ENCODE peak calls at places on chromosomes 12 and 14, in nine cellular contexts. One of them, this sample, is unnamed.

GRCh38 chr14:94036328-94037167 is 10.4 kb downstream of the OTUB2 start:
- DNase-seq in hypothalamus: no peak
- DNase-seq in activated T-cell treated with anti-CD3 and anti-CD28 coated beads for 24 hours: peak
- DNase-seq in neural crest cell: peak
- DNase-seq in aorta: peak
- DNase-seq in esophagus squamous epithelium: no peak
- DNase-seq in astrocyte: peak
- DNase-seq in activated T-helper 1 cell treated with anti-CD3 and anti-CD28 coated beads, Interleukin-12 subunit alpha, Interleukin-12 subunit beta, Interleukin-2, Interleukin-4 antibody, amounts not matched to agents 30 ng/mL and 10 ng/mL and 1 ng/mL, durations not matched to agents 14 hours and 24 hours and 36 hours: peak
- DNase-seq in activated CD8-positive, alpha-beta memory T cell treated with anti-CD3 and anti-CD28 coated beads for 48 hours: peak
- DNase-seq in this sample: peak

GRCh38 chr14:60085085-60085484 is 6.6 kb upstream of the PCNX4 start:
- DNase-seq in hypothalamus: no peak
- DNase-seq in activated T-cell treated with anti-CD3 and anti-CD28 coated beads for 24 hours: no peak
- DNase-seq in neural crest cell: no peak
- DNase-seq in aorta: no peak
- DNase-seq in esophagus squamous epithelium: no peak
- DNase-seq in astrocyte: no peak
- DNase-seq in activated T-helper 1 cell treated with anti-CD3 and anti-CD28 coated beads, Interleukin-12 subunit alpha, Interleukin-12 subunit beta, Interleukin-2, Interleukin-4 antibody, amounts not matched to agents 30 ng/mL and 10 ng/mL and 1 ng/mL, durations not matched to agents 14 hours and 24 hours and 36 hours: no peak
- DNase-seq in activated CD8-positive, alpha-beta memory T cell treated with anti-CD3 and anti-CD28 coated beads for 48 hours: no peak
- DNase-seq in this sample: no peak

GRCh38 chr12:111444706-111445310 is 39.1 kb downstream of the SH2B3 start:
- DNase-seq in hypothalamus: no peak
- DNase-seq in activated T-cell treated with anti-CD3 and anti-CD28 coated beads for 24 hours: peak
- DNase-seq in neural crest cell: no peak
- DNase-seq in aorta: peak
- DNase-seq in esophagus squamous epithelium: peak
- DNase-seq in astrocyte: no peak
- DNase-seq in activated T-helper 1 cell treated with anti-CD3 and anti-CD28 coated beads, Interleukin-12 subunit alpha, Interleukin-12 subunit beta, Interleukin-2, Interleukin-4 antibody, amounts not matched to agents 30 ng/mL and 10 ng/mL and 1 ng/mL, durations not matched to agents 14 hours and 24 hours and 36 hours: peak
- DNase-seq in activated CD8-positive, alpha-beta memory T cell treated with anti-CD3 and anti-CD28 coated beads for 48 hours: no peak
- DNase-seq in this sample: peak

GRCh38 chr12:989751-990278 is 1.2 kb upstream of the ERC1 start:
- DNase-seq in hypothalamus: no peak
- DNase-seq in activated T-cell treated with anti-CD3 and anti-CD28 coated beads for 24 hours: no peak
- DNase-seq in neural crest cell: no peak
- DNase-seq in aorta: no peak
- DNase-seq in esophagus squamous epithelium: no peak
- DNase-seq in astrocyte: peak
- DNase-seq in activated T-helper 1 cell treated with anti-CD3 and anti-CD28 coated beads, Interleukin-12 subunit alpha, Interleukin-12 subunit beta, Interleukin-2, Interleukin-4 antibody, amounts not matched to agents 30 ng/mL and 10 ng/mL and 1 ng/mL, durations not matched to agents 14 hours and 24 hours and 36 hours: no peak
- DNase-seq in activated CD8-positive, alpha-beta memory T cell treated with anti-CD3 and anti-CD28 coated beads for 48 hours: no peak
- DNase-seq in this sample: no peak

GRCh38 chr12:77433799-77434198 is 368.4 kb upstream of the E2F7 start:
- DNase-seq in hypothalamus: no peak
- DNase-seq in activated T-cell treated with anti-CD3 and anti-CD28 coated beads for 24 hours: no peak
- DNase-seq in neural crest cell: no peak
- DNase-seq in aorta: no peak
- DNase-seq in esophagus squamous epithelium: no peak
- DNase-seq in astrocyte: peak
- DNase-seq in activated T-helper 1 cell treated with anti-CD3 and anti-CD28 coated beads, Interleukin-12 subunit alpha, Interleukin-12 subunit beta, Interleukin-2, Interleukin-4 antibody, amounts not matched to agents 30 ng/mL and 10 ng/mL and 1 ng/mL, durations not matched to agents 14 hours and 24 hours and 36 hours: no peak
- DNase-seq in activated CD8-positive, alpha-beta memory T cell treated with anti-CD3 and anti-CD28 coated beads for 48 hours: no peak
- DNase-seq in this sample: no peak

GRCh38 chr12:116236986-116237385 is 40.5 kb downstream of the MED13L start:
- DNase-seq in hypothalamus: no peak
- DNase-seq in activated T-cell treated with anti-CD3 and anti-CD28 coated beads for 24 hours: no peak
- DNase-seq in neural crest cell: no peak
- DNase-seq in aorta: no peak
- DNase-seq in esophagus squamous epithelium: no peak
- DNase-seq in astrocyte: peak
- DNase-seq in activated T-helper 1 cell treated with anti-CD3 and anti-CD28 coated beads, Interleukin-12 subunit alpha, Interleukin-12 subunit beta, Interleukin-2, Interleukin-4 antibody, amounts not matched to agents 30 ng/mL and 10 ng/mL and 1 ng/mL, durations not matched to agents 14 hours and 24 hours and 36 hours: no peak
- DNase-seq in activated CD8-positive, alpha-beta memory T cell treated with anti-CD3 and anti-CD28 coated beads for 48 hours: no peak
- DNase-seq in this sample: no peak

GRCh38 chr14:99672506-99673327 is 11.4 kb upstream of the CYP46A1 start:
- DNase-seq in hypothalamus: no peak
- DNase-seq in activated T-cell treated with anti-CD3 and anti-CD28 coated beads for 24 hours: no peak
- DNase-seq in neural crest cell: no peak
- DNase-seq in aorta: peak
- DNase-seq in esophagus squamous epithelium: no peak
- DNase-seq in astrocyte: no peak
- DNase-seq in activated T-helper 1 cell treated with anti-CD3 and anti-CD28 coated beads, Interleukin-12 subunit alpha, Interleukin-12 subunit beta, Interleukin-2, Interleukin-4 antibody, amounts not matched to agents 30 ng/mL and 10 ng/mL and 1 ng/mL, durations not matched to agents 14 hours and 24 hours and 36 hours: no peak
- DNase-seq in activated CD8-positive, alpha-beta memory T cell treated with anti-CD3 and anti-CD28 coated beads for 48 hours: no peak
- DNase-seq in this sample: no peak

GRCh38 chr14:99522934-99523660 is 41.9 kb downstream of the CCNK start:
- DNase-seq in hypothalamus: no peak
- DNase-seq in activated T-cell treated with anti-CD3 and anti-CD28 coated beads for 24 hours: no peak
- DNase-seq in neural crest cell: no peak
- DNase-seq in aorta: peak
- DNase-seq in esophagus squamous epithelium: no peak
- DNase-seq in astrocyte: peak
- DNase-seq in activated T-helper 1 cell treated with anti-CD3 and anti-CD28 coated beads, Interleukin-12 subunit alpha, Interleukin-12 subunit beta, Interleukin-2, Interleukin-4 antibody, amounts not matched to agents 30 ng/mL and 10 ng/mL and 1 ng/mL, durations not matched to agents 14 hours and 24 hours and 36 hours: no peak
- DNase-seq in activated CD8-positive, alpha-beta memory T cell treated with anti-CD3 and anti-CD28 coated beads for 48 hours: no peak
- DNase-seq in this sample: no peak

GRCh38 chr14:23094666-23095195 is at the start of gene ACIN1:
- DNase-seq in hypothalamus: no peak
- DNase-seq in activated T-cell treated with anti-CD3 and anti-CD28 coated beads for 24 hours: peak
- DNase-seq in neural crest cell: peak
- DNase-seq in aorta: peak
- DNase-seq in esophagus squamous epithelium: no peak
- DNase-seq in astrocyte: peak
- DNase-seq in activated T-helper 1 cell treated with anti-CD3 and anti-CD28 coated beads, Interleukin-12 subunit alpha, Interleukin-12 subunit beta, Interleukin-2, Interleukin-4 antibody, amounts not matched to agents 30 ng/mL and 10 ng/mL and 1 ng/mL, durations not matched to agents 14 hours and 24 hours and 36 hours: no peak
- DNase-seq in activated CD8-positive, alpha-beta memory T cell treated with anti-CD3 and anti-CD28 coated beads for 48 hours: peak
- DNase-seq in this sample: no peak

GRCh38 chr12:114812858-114813761 is 129.1 kb upstream of the TBX3 start:
- DNase-seq in hypothalamus: no peak
- DNase-seq in activated T-cell treated with anti-CD3 and anti-CD28 coated beads for 24 hours: no peak
- DNase-seq in neural crest cell: no peak
- DNase-seq in aorta: no peak
- DNase-seq in esophagus squamous epithelium: no peak
- DNase-seq in astrocyte: peak
- DNase-seq in activated T-helper 1 cell treated with anti-CD3 and anti-CD28 coated beads, Interleukin-12 subunit alpha, Interleukin-12 subunit beta, Interleukin-2, Interleukin-4 antibody, amounts not matched to agents 30 ng/mL and 10 ng/mL and 1 ng/mL, durations not matched to agents 14 hours and 24 hours and 36 hours: no peak
- DNase-seq in activated CD8-positive, alpha-beta memory T cell treated with anti-CD3 and anti-CD28 coated beads for 48 hours: no peak
- DNase-seq in this sample: no peak

GRCh38 chr14:87013583-87013982 is 979.4 kb downstream of the GALC start:
- DNase-seq in hypothalamus: no peak
- DNase-seq in activated T-cell treated with anti-CD3 and anti-CD28 coated beads for 24 hours: no peak
- DNase-seq in neural crest cell: no peak
- DNase-seq in aorta: no peak
- DNase-seq in esophagus squamous epithelium: no peak
- DNase-seq in astrocyte: peak
- DNase-seq in activated T-helper 1 cell treated with anti-CD3 and anti-CD28 coated beads, Interleukin-12 subunit alpha, Interleukin-12 subunit beta, Interleukin-2, Interleukin-4 antibody, amounts not matched to agents 30 ng/mL and 10 ng/mL and 1 ng/mL, durations not matched to agents 14 hours and 24 hours and 36 hours: no peak
- DNase-seq in activated CD8-positive, alpha-beta memory T cell treated with anti-CD3 and anti-CD28 coated beads for 48 hours: no peak
- DNase-seq in this sample: no peak

GRCh38 chr14:102922490-102923200 is at the start of gene AMN:
- DNase-seq in hypothalamus: no peak
- DNase-seq in activated T-cell treated with anti-CD3 and anti-CD28 coated beads for 24 hours: no peak
- DNase-seq in neural crest cell: no peak
- DNase-seq in aorta: peak
- DNase-seq in esophagus squamous epithelium: no peak
- DNase-seq in astrocyte: no peak
- DNase-seq in activated T-helper 1 cell treated with anti-CD3 and anti-CD28 coated beads, Interleukin-12 subunit alpha, Interleukin-12 subunit beta, Interleukin-2, Interleukin-4 antibody, amounts not matched to agents 30 ng/mL and 10 ng/mL and 1 ng/mL, durations not matched to agents 14 hours and 24 hours and 36 hours: no peak
- DNase-seq in activated CD8-positive, alpha-beta memory T cell treated with anti-CD3 and anti-CD28 coated beads for 48 hours: no peak
- DNase-seq in this sample: no peak

GRCh38 chr14:49920935-49921334 is 28.1 kb downstream of the ARF6 start:
- DNase-seq in hypothalamus: no peak
- DNase-seq in activated T-cell treated with anti-CD3 and anti-CD28 coated beads for 24 hours: no peak
- DNase-seq in neural crest cell: no peak
- DNase-seq in aorta: no peak
- DNase-seq in esophagus squamous epithelium: no peak
- DNase-seq in astrocyte: no peak
- DNase-seq in activated T-helper 1 cell treated with anti-CD3 and anti-CD28 coated beads, Interleukin-12 subunit alpha, Interleukin-12 subunit beta, Interleukin-2, Interleukin-4 antibody, amounts not matched to agents 30 ng/mL and 10 ng/mL and 1 ng/mL, durations not matched to agents 14 hours and 24 hours and 36 hours: no peak
- DNase-seq in activated CD8-positive, alpha-beta memory T cell treated with anti-CD3 and anti-CD28 coated beads for 48 hours: no peak
- DNase-seq in this sample: no peak

GRCh38 chr12:108607981-108608600 is 10.2 kb upstream of the TMEM119 start:
- DNase-seq in hypothalamus: no peak
- DNase-seq in activated T-cell treated with anti-CD3 and anti-CD28 coated beads for 24 hours: no peak
- DNase-seq in neural crest cell: no peak
- DNase-seq in aorta: no peak
- DNase-seq in esophagus squamous epithelium: no peak
- DNase-seq in astrocyte: no peak
- DNase-seq in activated T-helper 1 cell treated with anti-CD3 and anti-CD28 coated beads, Interleukin-12 subunit alpha, Interleukin-12 subunit beta, Interleukin-2, Interleukin-4 antibody, amounts not matched to agents 30 ng/mL and 10 ng/mL and 1 ng/mL, durations not matched to agents 14 hours and 24 hours and 36 hours: no peak
- DNase-seq in activated CD8-positive, alpha-beta memory T cell treated with anti-CD3 and anti-CD28 coated beads for 48 hours: no peak
- DNase-seq in this sample: no peak

GRCh38 chr12:121883315-121883660 is 5.3 kb upstream of the PSMD9 start:
- DNase-seq in hypothalamus: no peak
- DNase-seq in activated T-cell treated with anti-CD3 and anti-CD28 coated beads for 24 hours: no peak
- DNase-seq in neural crest cell: no peak
- DNase-seq in aorta: no peak
- DNase-seq in esophagus squamous epithelium: no peak
- DNase-seq in astrocyte: no peak
- DNase-seq in activated T-helper 1 cell treated with anti-CD3 and anti-CD28 coated beads, Interleukin-12 subunit alpha, Interleukin-12 subunit beta, Interleukin-2, Interleukin-4 antibody, amounts not matched to agents 30 ng/mL and 10 ng/mL and 1 ng/mL, durations not matched to agents 14 hours and 24 hours and 36 hours: no peak
- DNase-seq in activated CD8-positive, alpha-beta memory T cell treated with anti-CD3 and anti-CD28 coated beads for 48 hours: no peak
- DNase-seq in this sample: no peak

This sample was measured in stimulated activated naive CD4-positive, alpha-beta T cell treated with Interleukin-2 at 50 U/mL for 16 hours.